ENCODE peak calls at places on chromosomes 16 and 17, in eight cellular contexts. One of them, this sample, is unnamed.

GRCh38 chr17:76568771-76569170 is 16.9 kb downstream of the ST6GALNAC2 start:
- DNase-seq in aorta: no peak
- DNase-seq in skeletal muscle cell: no peak
- DNase-seq in Peyer's patch: no peak
- DNase-seq in cardiac muscle cell: no peak
- DNase-seq in fibroblast of the aortic adventitia: no peak
- DNase-seq in AG10803: no peak
- DNase-seq in A549: no peak
- DNase-seq in this sample: no peak

GRCh38 chr16:979859-980594 is 1.5 kb upstream of the SOX8 start:
- DNase-seq in cardiac muscle cell: peak; percentile 23
- DNase-seq in Peyer's patch: no peak
- DNase-seq in AG10803: no peak
- DNase-seq in aorta: no peak
- DNase-seq in fibroblast of the aortic adventitia: no peak
- DNase-seq in skeletal muscle cell: no peak
- DNase-seq in A549: no peak
- DNase-seq in this sample: no peak

GRCh38 chr17:57445051-57445450 is 188.7 kb downstream of the MSI2 start:
- DNase-seq in A549: peak; percentile 78
- DNase-seq in AG10803: no peak
- DNase-seq in aorta: peak; percentile 37
- DNase-seq in fibroblast of the aortic adventitia: no peak
- DNase-seq in skeletal muscle cell: no peak
- DNase-seq in cardiac muscle cell: peak; percentile 25
- DNase-seq in Peyer's patch: no peak
- DNase-seq in this sample: no peak

GRCh38 chr17:78883090-78883532 is 19.9 kb downstream of the CEP295NL start:
- DNase-seq in cardiac muscle cell: no peak
- DNase-seq in Peyer's patch: peak; percentile 85
- DNase-seq in skeletal muscle cell: no peak
- DNase-seq in aorta: peak; percentile 93
- DNase-seq in AG10803: peak; percentile 95
- DNase-seq in fibroblast of the aortic adventitia: peak; percentile 84
- DNase-seq in A549: peak; percentile 98
- DNase-seq in this sample: peak; percentile 79

GRCh38 chr16:70460737-70461261 is 6.4 kb downstream of the FCSK start:
- DNase-seq in cardiac muscle cell: peak; percentile 23
- DNase-seq in aorta: no peak
- DNase-seq in skeletal muscle cell: no peak
- DNase-seq in AG10803: no peak
- DNase-seq in A549: no peak
- DNase-seq in Peyer's patch: no peak
- DNase-seq in fibroblast of the aortic adventitia: no peak
- DNase-seq in this sample: peak; percentile 47

GRCh38 chr16:53159781-53160436 is 105.1 kb downstream of the CHD9 start:
- DNase-seq in aorta: no peak
- DNase-seq in skeletal muscle cell: peak; percentile 25
- DNase-seq in A549: peak; percentile 46
- DNase-seq in AG10803: peak; percentile 54
- DNase-seq in cardiac muscle cell: peak; percentile 67
- DNase-seq in fibroblast of the aortic adventitia: peak; percentile 77
- DNase-seq in Peyer's patch: no peak
- DNase-seq in this sample: peak; percentile 75

GRCh38 chr16:49856741-49857330 is 924 bp upstream of the ZNF423 start:
- DNase-seq in skeletal muscle cell: peak; percentile 32
- DNase-seq in A549: peak; percentile 79
- DNase-seq in AG10803: peak; percentile 66
- DNase-seq in fibroblast of the aortic adventitia: peak; percentile 75
- DNase-seq in cardiac muscle cell: peak; percentile 87
- DNase-seq in Peyer's patch: peak; percentile 79
- DNase-seq in aorta: peak; percentile 92
- DNase-seq in this sample: peak; percentile 84

GRCh38 chr17:16942141-16943031 is 29.5 kb downstream of the TNFRSF13B start:
- DNase-seq in AG10803: no peak
- DNase-seq in skeletal muscle cell: no peak
- DNase-seq in cardiac muscle cell: no peak
- DNase-seq in aorta: peak; percentile 62
- DNase-seq in fibroblast of the aortic adventitia: peak; percentile 0
- DNase-seq in Peyer's patch: peak; percentile 40
- DNase-seq in A549: no peak
- DNase-seq in this sample: no peak

GRCh38 chr16:31475949-31476304 is 4.0 kb downstream of the TGFB1I1 start:
- DNase-seq in fibroblast of the aortic adventitia: no peak
- DNase-seq in cardiac muscle cell: no peak
- DNase-seq in AG10803: no peak
- DNase-seq in Peyer's patch: peak; percentile 70
- DNase-seq in skeletal muscle cell: no peak
- DNase-seq in aorta: no peak
- DNase-seq in A549: no peak
- DNase-seq in this sample: no peak

GRCh38 chr16:87207509-87207908 is 109.7 kb downstream of the C16orf95 start:
- DNase-seq in AG10803: peak; percentile 93
- DNase-seq in Peyer's patch: no peak
- DNase-seq in fibroblast of the aortic adventitia: peak; percentile 92
- DNase-seq in aorta: no peak
- DNase-seq in cardiac muscle cell: no peak
- DNase-seq in skeletal muscle cell: peak; percentile 72
- DNase-seq in A549: no peak
- DNase-seq in this sample: peak; percentile 91

GRCh38 chr17:75535119-75535537 is 9.6 kb downstream of the LLGL2 start:
- DNase-seq in fibroblast of the aortic adventitia: no peak
- DNase-seq in skeletal muscle cell: no peak
- DNase-seq in AG10803: no peak
- DNase-seq in A549: no peak
- DNase-seq in Peyer's patch: peak; percentile 84
- DNase-seq in cardiac muscle cell: no peak
- DNase-seq in aorta: no peak
- DNase-seq in this sample: no peak

GRCh38 chr17:58932956-58933355 is 173.7 kb downstream of the TRIM37 start:
- DNase-seq in aorta: no peak
- DNase-seq in AG10803: no peak
- DNase-seq in Peyer's patch: no peak
- DNase-seq in cardiac muscle cell: no peak
- DNase-seq in fibroblast of the aortic adventitia: no peak
- DNase-seq in A549: no peak
- DNase-seq in skeletal muscle cell: no peak
- DNase-seq in this sample: no peak

GRCh38 chr16:2151188-2152091 is 3.0 kb downstream of the RAB26 start:
- DNase-seq in skeletal muscle cell: no peak
- DNase-seq in AG10803: no peak
- DNase-seq in cardiac muscle cell: no peak
- DNase-seq in aorta: no peak
- DNase-seq in fibroblast of the aortic adventitia: no peak
- DNase-seq in Peyer's patch: no peak
- DNase-seq in A549: no peak
- DNase-seq in this sample: no peak
- H3K4me3 ChIP-seq in skeletal muscle cell: no peak overlapping the region
- H3K4me3 ChIP-seq in AG10803: peak overlapping the region; percentile 22
- H3K4me3 ChIP-seq in cardiac muscle cell: no peak overlapping the region
- H3K4me3 ChIP-seq in aorta: no peak overlapping the region
- H3K4me3 ChIP-seq in fibroblast of the aortic adventitia: peak overlapping the region; percentile 14
- H3K4me3 ChIP-seq in Peyer's patch: no peak overlapping the region
- H3K4me3 ChIP-seq in A549: peak overlapping the region; percentile 88
- H3K4me3 ChIP-seq in this sample: no peak overlapping the region

GRCh38 chr17:27793906-27794380 is 6.4 kb downstream of the NOS2 start:
- DNase-seq in cardiac muscle cell: no peak
- DNase-seq in aorta: no peak
- DNase-seq in fibroblast of the aortic adventitia: no peak
- DNase-seq in Peyer's patch: no peak
- DNase-seq in A549: no peak
- DNase-seq in AG10803: no peak
- DNase-seq in skeletal muscle cell: no peak
- DNase-seq in this sample: no peak

GRCh38 chr17:27788919-27789318 is 11.4 kb downstream of the NOS2 start:
- DNase-seq in cardiac muscle cell: no peak
- DNase-seq in aorta: no peak
- DNase-seq in fibroblast of the aortic adventitia: no peak
- DNase-seq in AG10803: no peak
- DNase-seq in A549: no peak
- DNase-seq in Peyer's patch: no peak
- DNase-seq in skeletal muscle cell: no peak
- DNase-seq in this sample: no peak

GRCh38 chr17:27797390-27798091 is 2.8 kb downstream of the NOS2 start:
- DNase-seq in cardiac muscle cell: no peak
- DNase-seq in fibroblast of the aortic adventitia: no peak
- DNase-seq in aorta: no peak
- DNase-seq in Peyer's patch: peak; percentile 80
- DNase-seq in skeletal muscle cell: no peak
- DNase-seq in A549: no peak
- DNase-seq in AG10803: no peak
- DNase-seq in this sample: no peak

GRCh38 chr17:27792095-27792494 is 8.2 kb downstream of the NOS2 start:
- DNase-seq in fibroblast of the aortic adventitia: no peak
- DNase-seq in Peyer's patch: no peak
- DNase-seq in cardiac muscle cell: no peak
- DNase-seq in A549: no peak
- DNase-seq in skeletal muscle cell: no peak
- DNase-seq in AG10803: no peak
- DNase-seq in aorta: no peak
- DNase-seq in this sample: no peak

GRCh38 chr17:27793168-27793905 is 7.0 kb downstream of the NOS2 start:
- DNase-seq in AG10803: no peak
- DNase-seq in fibroblast of the aortic adventitia: no peak
- DNase-seq in A549: peak; percentile 37
- DNase-seq in skeletal muscle cell: no peak
- DNase-seq in Peyer's patch: no peak
- DNase-seq in cardiac muscle cell: peak; percentile 67
- DNase-seq in aorta: no peak
- DNase-seq in this sample: no peak
- H3K4me3 ChIP-seq in AG10803: no peak overlapping the region
- H3K4me3 ChIP-seq in fibroblast of the aortic adventitia: no peak overlapping the region
- H3K4me3 ChIP-seq in A549: peak overlapping the region; percentile 53
- H3K4me3 ChIP-seq in skeletal muscle cell: peak overlapping the region; percentile 17
- H3K4me3 ChIP-seq in Peyer's patch: peak overlapping the region; percentile 38
- H3K4me3 ChIP-seq in cardiac muscle cell: peak overlapping the region; percentile 10
- H3K4me3 ChIP-seq in aorta: no peak overlapping the region
- H3K4me3 ChIP-seq in this sample: peak overlapping the region; percentile 3

GRCh38 chr17:64441772-64442549 is 7.0 kb upstream of the MILR1 start:
- DNase-seq in A549: no peak
- DNase-seq in aorta: no peak
- DNase-seq in fibroblast of the aortic adventitia: peak; percentile 54
- DNase-seq in Peyer's patch: peak; percentile 60
- DNase-seq in AG10803: peak; percentile 65
- DNase-seq in cardiac muscle cell: no peak
- DNase-seq in skeletal muscle cell: peak; percentile 61
- DNase-seq in this sample: peak; percentile 81
- H3K4me3 ChIP-seq in A549: no peak overlapping the region
- H3K4me3 ChIP-seq in aorta: no peak overlapping the region
- H3K4me3 ChIP-seq in fibroblast of the aortic adventitia: no peak overlapping the region
- H3K4me3 ChIP-seq in Peyer's patch: no peak overlapping the region
- H3K4me3 ChIP-seq in AG10803: no peak overlapping the region
- H3K4me3 ChIP-seq in cardiac muscle cell: no peak overlapping the region
- H3K4me3 ChIP-seq in skeletal muscle cell: no peak overlapping the region
- H3K4me3 ChIP-seq in this sample: no peak overlapping the region

DNA sequence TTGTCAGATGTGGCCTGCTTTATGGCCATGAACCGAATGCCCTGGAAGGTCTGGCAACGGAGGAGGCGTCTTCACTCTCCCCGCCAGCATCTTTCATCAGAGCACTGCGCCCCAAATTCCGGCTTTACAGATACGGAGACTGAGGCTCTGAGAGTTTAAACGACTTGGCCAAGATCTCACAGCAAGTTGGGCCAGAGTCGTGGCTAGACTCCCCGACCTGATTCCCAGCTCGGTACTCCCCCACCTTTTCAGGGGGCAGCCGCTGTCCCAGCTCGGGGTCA is 1.7 kb downstream of the NGFR start:
- DNase-seq in AG10803: no peak
- DNase-seq in aorta: no peak
- DNase-seq in Peyer's patch: no peak
- DNase-seq in skeletal muscle cell: no peak
- DNase-seq in A549: no peak
- DNase-seq in cardiac muscle cell: no peak
- DNase-seq in fibroblast of the aortic adventitia: no peak
- DNase-seq in this sample: no peak
- H3K4me3 ChIP-seq in AG10803: no peak overlapping the region
- H3K4me3 ChIP-seq in aorta: no peak overlapping the region
- H3K4me3 ChIP-seq in Peyer's patch: peak overlapping the region; percentile 51
- H3K4me3 ChIP-seq in skeletal muscle cell: peak overlapping the region; percentile 47
- H3K4me3 ChIP-seq in A549: peak overlapping the region; percentile 50
- H3K4me3 ChIP-seq in cardiac muscle cell: peak overlapping the region; percentile 43
- H3K4me3 ChIP-seq in fibroblast of the aortic adventitia: peak overlapping the region; percentile 44
- H3K4me3 ChIP-seq in this sample: no peak overlapping the region

This sample was measured in fibroblast of pulmonary artery.